ENCODE peak calls at places on chromosomes 6 and 20, in five cellular contexts. I is HEK293T, A is astrocyte of the spinal cord, G is nephron progenitor cell, B is GM20000. S is an unnamed sample.

GRCh38 chr6:165858571-165858970 is 195.5 kb upstream of the PDE10A start:
- DNase-seq in I (peak; percentile 50), A (no peak), G (no peak), B (no peak), S (no peak)

GRCh38 chr6:144485531-144485930 is 200.4 kb downstream of the UTRN start:
- DNase-seq in I (no peak), A (no peak), G (no peak), B (no peak), S (no peak)

GRCh38 chr20:62481441-62482135 is 5.8 kb upstream of the GATA5 start:
- DNase-seq in I (no peak), A (no peak), G (peak; percentile 65), B (no peak), S (no peak)

GRCh38 chr6:29014729-29015608 is 9.9 kb upstream of the ZNF311 start:
- DNase-seq in I (no peak), A (no peak), G (no peak), B (no peak), S (no peak)

GRCh38 chr6:157770946-157771345 is 52.1 kb upstream of the SNX9 start:
- DNase-seq in I (no peak), A (peak; percentile 32), G (no peak), B (no peak), S (no peak)

GRCh38 chr6:158043008-158043407 is 61.3 kb downstream of the SYNJ2 start:
- DNase-seq in I (no peak), A (no peak), G (no peak), B (no peak), S (no peak)

GRCh38 chr6:136371951-136372350 is 82.3 kb upstream of the BCLAF1 start:
- DNase-seq in I (no peak), A (peak; percentile 61), G (no peak), B (no peak), S (no peak)

GRCh38 chr6:11621119-11621518 is 83.6 kb downstream of the TMEM170B start:
- DNase-seq in I (no peak), A (no peak), G (peak; percentile 50), B (no peak), S (no peak)

GRCh38 chr6:13591205-13591921 is 17.0 kb downstream of the SIRT5 start:
- DNase-seq in I (no peak), A (no peak), G (no peak), B (no peak), S (no peak)

GRCh38 chr20:38762174-38762573 is 13.9 kb downstream of the ACTR5 start:
- DNase-seq in I (no peak), A (no peak), G (no peak), B (no peak), S (no peak)

GRCh38 chr20:34579191-34579661 is 20.7 kb downstream of the MAP1LC3A start:
- DNase-seq in I (no peak), A (peak; percentile 82), G (no peak), B (no peak), S (no peak)